ENCODE peak calls at places on chromosomes 3 and 15, in seven cellular contexts. N, L, Q, G, E, W and T are unnamed samples.

GRCh38 chr3:72683068-72683467 is 165.2 kb downstream of the SHQ1 start:
- DNase-seq in N (no peak), W (no peak), G (no peak), Q (no peak), E (no peak), L (no peak), T (no peak)

GRCh38 chr3:71710906-71711494 is 14.2 kb downstream of the EIF4E3 start:
- DNase-seq in N (no peak), L (peak; percentile 83), Q (peak; percentile 45), G (peak; percentile 21), W (peak; percentile 51), E (peak; percentile 66), T (peak; percentile 51)

GRCh38 chr3:59106085-59106629 is 56.3 kb upstream of the CFAP20DC start:
- DNase-seq in Q (no peak), L (no peak), W (peak; percentile 24), E (no peak), N (no peak), G (no peak), T (no peak)

GRCh38 chr3:34567266-34567665 is 768.8 kb downstream of the PDCD6IP start:
- DNase-seq in W (no peak), N (no peak), E (no peak), G (no peak), Q (no peak), L (no peak), T (no peak)

GRCh38 chr3:18185624-18186023 is 239.5 kb downstream of the SATB1 start:
- DNase-seq in N (no peak), E (no peak), W (no peak), G (no peak), Q (no peak), L (no peak), T (no peak)

GRCh38 chr3:122458992-122459391 is 43.1 kb upstream of the WDR5B start:
- DNase-seq in Q (no peak), N (no peak), W (peak; percentile 62), G (peak; percentile 23), E (peak; percentile 62), L (peak; percentile 71), T (peak; percentile 76)

GRCh38 chr3:157794771-157795170 is 291.6 kb upstream of the VEPH1 start:
- DNase-seq in N (no peak), L (no peak), Q (no peak), W (no peak), E (peak; percentile 53), G (no peak), T (peak; percentile 61)

GRCh38 chr15:58951388-58952060 is 18.0 kb upstream of the SLTM start:
- DNase-seq in E (peak; percentile 84), L (no peak), N (no peak), Q (no peak), G (peak; percentile 24), W (no peak), T (peak; percentile 79)

GRCh38 chr15:82847703-82848102 is 38.3 kb downstream of the WHAMM start:
- DNase-seq in L (no peak), G (no peak), Q (no peak), W (no peak), N (no peak), E (peak; percentile 24), T (no peak)

GRCh38 chr15:83694030-83694429 is 40.1 kb downstream of the ADAMTSL3 start:
- DNase-seq in E (peak; percentile 32), Q (no peak), L (peak; percentile 60), W (peak; percentile 15), G (no peak), N (no peak), T (peak; percentile 44)

GRCh38 chr3:85360742-85361387 is 402.1 kb downstream of the CADM2 start:
- DNase-seq in N (no peak), W (peak; percentile 73), E (peak; percentile 9), G (no peak), Q (peak; percentile 3), L (peak; percentile 81), T (peak; percentile 57)

GRCh38 chr15:43067717-43068461 is 37.9 kb downstream of the UBR1 start:
- DNase-seq in W (no peak), Q (no peak), L (peak; percentile 32), N (peak; percentile 38), E (peak; percentile 52), G (peak; percentile 4), T (peak; percentile 4)

GRCh38 chr3:12328132-12328915 is 39.5 kb downstream of the PPARG start:
- DNase-seq in Q (no peak), G (no peak), L (peak; percentile 10), E (no peak), N (no peak), W (no peak), T (no peak)

GRCh38 chr3:110526732-110527727 is 544.6 kb upstream of the NECTIN3 start:
- DNase-seq in E (peak; percentile 95), Q (peak; percentile 26), L (peak; percentile 61), N (peak; percentile 57), G (peak; percentile 55), W (peak; percentile 44), T (peak; percentile 92)

GRCh38 chr15:53209396-53210042 is 419.4 kb upstream of the ONECUT1 start:
- DNase-seq in L (no peak), E (no peak), N (no peak), W (no peak), Q (no peak), G (no peak), T (peak; percentile 29)

GRCh38 chr15:65832549-65833364 is 36.5 kb upstream of the RAB11A start:
- DNase-seq in W (peak; percentile 99), N (no peak), Q (peak; percentile 75), G (peak; percentile 83), E (peak; percentile 90), L (peak; percentile 94), T (peak; percentile 88)

GRCh38 chr3:70249509-70250160 is 62.8 kb downstream of the MDFIC2 start:
- DNase-seq in E (no peak), N (no peak), L (no peak), W (peak; percentile 73), Q (no peak), G (no peak), T (peak; percentile 6)

GRCh38 chr3:185188816-185189215 is 36.0 kb upstream of the C3orf70 start:
- DNase-seq in Q (no peak), L (no peak), G (no peak), W (no peak), E (no peak), N (no peak), T (no peak)

GRCh38 chr15:66941791-66942190 is 123.6 kb upstream of the SMAD3 start:
- DNase-seq in N (no peak), G (no peak), Q (no peak), L (no peak), W (no peak), E (no peak), T (no peak)

GRCh38 chr15:66944121-66944520 is 121.3 kb upstream of the SMAD3 start:
- DNase-seq in G (no peak), N (no peak), W (no peak), L (peak; percentile 27), Q (no peak), E (no peak), T (no peak)

GRCh38 chr15:66945286-66945685 is 120.1 kb upstream of the SMAD3 start:
- DNase-seq in G (no peak), Q (no peak), W (no peak), E (no peak), N (no peak), L (no peak), T (no peak)

GRCh38 chr15:66942649-66943390 is 122.6 kb upstream of the SMAD3 start:
- DNase-seq in Q (no peak), W (no peak), E (no peak), G (no peak), L (no peak), N (no peak), T (no peak)

GRCh38 chr15:66943456-66944095 is 121.8 kb upstream of the SMAD3 start:
- DNase-seq in Q (no peak), L (peak; percentile 20), N (no peak), E (no peak), W (peak; percentile 82), G (no peak), T (no peak)
- TF ChIP-seq CTCF in Q (peak; percentile 25), L (no peak), N (peak; percentile 38), E (no peak), W (peak; percentile 42), G (no peak), T (no peak)

GRCh38 chr15:89792106-89792805 is 16.1 kb downstream of the MESP2 start:
- DNase-seq in E (no peak), Q (no peak), G (no peak), L (no peak), N (no peak), W (no peak), T (no peak)

GRCh38 chr15:89797678-89798201 is 16.9 kb downstream of the ANPEP start:
- DNase-seq in E (no peak), Q (no peak), W (no peak), N (no peak), G (no peak), L (no peak), T (no peak)

GRCh38 chr15:89790661-89791060 is 14.5 kb downstream of the MESP2 start:
- DNase-seq in E (no peak), N (no peak), G (no peak), Q (no peak), W (no peak), L (no peak), T (no peak)

GRCh38 chr15:89795996-89796395 is 18.7 kb downstream of the ANPEP start:
- DNase-seq in G (no peak), W (no peak), L (no peak), E (no peak), Q (no peak), N (no peak), T (no peak)

GRCh38 chr15:89794627-89795241 is 18.6 kb downstream of the MESP2 start:
- DNase-seq in W (no peak), G (no peak), Q (no peak), L (no peak), N (no peak), E (peak; percentile 70), T (peak; percentile 81)
- H3K4me3 ChIP-seq in W (no peak overlapping the region), G (no peak overlapping the region), Q (no peak overlapping the region), L (no peak overlapping the region), N (no peak overlapping the region), E (no peak overlapping the region), T (no peak overlapping the region)

GRCh38 chr3:62188547-62189375 is 184.6 kb downstream of the FEZF2 start:
- DNase-seq in G (peak; percentile 7), N (no peak), Q (peak; percentile 61), E (peak; percentile 75), L (peak; percentile 90), W (peak; percentile 61), T (peak; percentile 85)
- H3K4me2 ChIP-seq in G (no peak overlapping the region), N (peak overlapping the region; percentile 18), Q (no peak overlapping the region), E (peak overlapping the region; percentile 66), L (no peak overlapping the region), W (peak overlapping the region; percentile 54), T (peak overlapping the region; percentile 20)

GRCh38 chr3:128369106-128369708 is 97.5 kb downstream of the DNAJB8 start:
- DNase-seq in L (no peak), G (no peak), W (no peak), E (no peak), N (no peak), Q (no peak), T (no peak)

GRCh38 chr3:128368626-128369025 is 98.1 kb downstream of the DNAJB8 start:
- DNase-seq in E (no peak), N (no peak), G (no peak), L (no peak), Q (no peak), W (no peak), T (no peak)

GRCh38 chr3:128372281-128372680 is 94.4 kb downstream of the DNAJB8 start:
- DNase-seq in L (no peak), G (no peak), W (no peak), Q (no peak), E (no peak), N (no peak), T (no peak)

GRCh38 chr3:128367726-128368125 is 99.0 kb downstream of the DNAJB8 start:
- DNase-seq in W (no peak), L (peak; percentile 33), G (no peak), N (no peak), Q (no peak), E (peak; percentile 14), T (peak; percentile 21)

GRCh38 chr3:128369881-128370642 is 96.6 kb downstream of the DNAJB8 start:
- DNase-seq in W (no peak), Q (no peak), E (no peak), N (no peak), G (no peak), L (peak; percentile 27), T (no peak)
- TF ChIP-seq CTCF in W (no peak), Q (no peak), E (no peak), N (no peak), G (peak; percentile 24), L (peak; percentile 42), T (no peak)